ENCODE peak calls at places on chromosomes 3 and 15, in four cellular contexts. F, R, C and J are unnamed samples.

GRCh38 chr15:75887178-75887577 is 16.5 kb upstream of the FBXO22 start:
- DNase-seq in F (no peak), R (no peak), C (no peak), J (no peak)

GRCh38 chr3:127959873-127960272 is 44.8 kb downstream of the KBTBD12 start:
- DNase-seq in F (no peak), R (no peak), C (no peak), J (no peak)

GRCh38 chr3:131526801-131527347 is 24.1 kb upstream of the MRPL3 start:
- DNase-seq in F (no peak), R (peak; percentile 34), C (no peak), J (no peak)

GRCh38 chr3:129534428-129535027 is 6.1 kb downstream of the RHO start:
- DNase-seq in F (no peak), R (no peak), C (no peak), J (no peak)

GRCh38 chr15:34161329-34161953 is 48.5 kb downstream of the KATNBL1 start:
- DNase-seq in F (peak; percentile 23), R (no peak), C (no peak), J (no peak)

GRCh38 chr15:67479781-67480180 is 41.1 kb upstream of the C15orf61 start:
- DNase-seq in F (no peak), R (no peak), C (no peak), J (no peak)

GRCh38 chr3:156180077-156180476 is 59.7 kb downstream of the KCNAB1 start:
- DNase-seq in F (no peak), R (no peak), C (no peak), J (no peak)

GRCh38 chr15:77983708-77984445 is 93.6 kb downstream of the TBC1D2B start:
- DNase-seq in F (no peak), R (no peak), C (no peak), J (no peak)

GRCh38 chr3:144187531-144188230 is 216.1 kb downstream of the DIPK2A start:
- DNase-seq in F (no peak), R (no peak), C (no peak), J (no peak)

GRCh38 chr3:123735456-123735855 is 148.7 kb downstream of the MYLK start:
- DNase-seq in F (no peak), R (no peak), C (no peak), J (no peak)

GRCh38 chr15:77795446-77795845 is 162.7 kb upstream of the LINGO1 start:
- DNase-seq in F (no peak), R (no peak), C (no peak), J (no peak)

DNA sequence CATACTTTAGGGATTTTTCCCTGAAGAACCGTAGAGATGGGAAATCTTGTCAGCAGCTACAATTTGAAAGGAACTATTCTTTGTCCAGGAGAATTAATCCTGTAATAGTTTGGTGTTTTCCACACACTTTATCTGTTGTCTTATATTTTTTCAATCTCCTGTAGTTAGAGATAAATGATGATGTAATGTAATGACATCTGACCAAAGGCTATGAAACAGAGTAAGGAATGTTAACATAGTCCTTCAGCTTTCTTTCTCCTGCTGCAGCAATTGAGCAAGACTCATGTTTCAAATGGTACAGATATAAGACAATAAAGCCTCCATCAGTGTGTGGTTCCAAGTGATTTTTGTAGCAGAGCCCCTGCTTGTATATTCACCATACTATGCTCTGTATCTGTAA is 1028.5 kb downstream of the SI start:
- DNase-seq in F (no peak), R (no peak), C (no peak), J (no peak)
- TF ChIP-seq SPI1 in F (no peak), R (no peak), C (no peak), J (no peak)

DNA sequence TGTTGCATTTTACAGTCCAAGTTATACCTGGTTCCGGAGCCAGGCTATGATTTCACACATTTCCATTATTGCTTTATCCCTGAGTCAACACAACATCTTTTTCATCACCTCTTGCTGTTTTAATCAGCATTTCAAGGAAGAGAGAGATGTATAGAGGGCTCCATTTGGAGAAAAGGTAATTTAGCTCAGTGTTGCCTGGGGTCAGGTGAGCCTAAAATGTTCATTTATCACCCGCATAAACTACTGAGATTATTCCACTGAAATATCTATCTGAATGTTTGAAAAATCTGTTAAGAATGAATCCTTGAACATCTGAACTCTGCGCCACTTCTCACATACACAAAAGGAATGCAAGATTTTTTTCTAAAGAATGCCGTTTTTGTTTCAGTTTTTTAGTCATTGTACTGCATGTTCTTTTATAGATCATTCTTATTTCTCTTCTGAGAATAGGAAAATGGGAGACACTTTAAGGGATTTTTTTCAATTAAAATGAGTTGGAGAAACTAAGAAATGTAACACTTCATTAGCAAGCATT is 51.5 kb upstream of the AGTR1 start:
- DNase-seq in F (no peak), R (no peak), C (no peak), J (no peak)
- TF ChIP-seq SPI1 in F (no peak), R (no peak), C (no peak), J (no peak)

GRCh38 chr15:58741032-58741431 is 8.5 kb downstream of the ADAM10 start:
- DNase-seq in F (no peak), R (no peak), C (no peak), J (no peak)

GRCh38 chr15:58737298-58737697 is 12.2 kb downstream of the ADAM10 start:
- DNase-seq in F (no peak), R (no peak), C (no peak), J (no peak)

GRCh38 chr15:58734859-58735258 is 14.6 kb downstream of the ADAM10 start:
- DNase-seq in F (no peak), R (no peak), C (no peak), J (no peak)

GRCh38 chr15:58736244-58736643 is 13.3 kb downstream of the ADAM10 start:
- DNase-seq in F (no peak), R (no peak), C (no peak), J (no peak)

GRCh38 chr15:58738051-58738707 is 11.3 kb downstream of the ADAM10 start:
- DNase-seq in F (peak; percentile 66), R (no peak), C (no peak), J (no peak)
- TF ChIP-seq SPI1 in F (no peak), R (no peak), C (no peak), J (no peak)

DNA sequence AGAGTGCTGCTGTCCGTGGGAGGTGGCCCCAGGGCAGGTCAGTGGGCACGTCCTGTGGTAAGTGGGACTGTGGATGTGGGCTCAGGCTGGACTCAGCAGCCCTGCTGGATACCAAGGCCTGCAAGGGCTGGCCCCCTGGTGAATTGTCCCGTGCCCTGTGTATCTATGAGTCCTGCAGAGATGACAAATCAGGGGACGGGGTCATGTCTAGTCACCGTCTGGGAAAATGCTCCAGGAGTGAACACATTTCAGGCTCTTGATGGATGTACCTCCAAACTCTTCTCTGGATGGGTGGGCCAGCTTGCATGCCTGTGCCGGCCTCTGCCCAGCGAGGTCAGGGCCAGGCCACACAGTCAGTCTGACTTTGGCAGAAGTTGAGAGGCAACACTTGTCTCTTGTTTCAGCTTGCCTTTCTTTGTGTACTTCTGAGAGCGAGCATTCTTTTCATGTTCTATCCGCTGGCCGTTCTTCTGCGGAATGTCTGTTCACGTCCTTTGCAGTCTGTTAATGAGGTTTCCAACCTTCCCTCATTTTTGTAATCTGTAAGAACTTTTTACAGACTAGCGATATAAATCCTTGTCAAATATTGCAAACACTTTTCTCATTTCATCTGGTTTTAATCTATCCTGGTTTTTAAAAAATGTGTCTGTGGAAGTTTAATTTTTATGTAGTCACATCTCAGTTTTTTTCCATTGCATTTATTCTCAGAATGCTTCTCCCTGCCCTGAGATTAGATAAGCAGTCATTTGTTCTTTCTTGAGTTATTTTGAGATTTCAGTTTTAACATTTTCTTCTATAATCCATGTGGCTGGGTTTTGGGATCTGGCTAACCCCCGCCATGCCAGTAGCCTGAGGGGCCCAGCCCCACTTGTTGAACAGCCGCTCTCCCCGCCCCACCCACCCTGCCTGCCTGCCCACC is 11.3 kb upstream of the STAB1 start:
- DNase-seq in F (no peak), R (no peak), C (no peak), J (no peak)
- TF ChIP-seq SPI1 in F (no peak), R (no peak), C (no peak), J (no peak)

DNA sequence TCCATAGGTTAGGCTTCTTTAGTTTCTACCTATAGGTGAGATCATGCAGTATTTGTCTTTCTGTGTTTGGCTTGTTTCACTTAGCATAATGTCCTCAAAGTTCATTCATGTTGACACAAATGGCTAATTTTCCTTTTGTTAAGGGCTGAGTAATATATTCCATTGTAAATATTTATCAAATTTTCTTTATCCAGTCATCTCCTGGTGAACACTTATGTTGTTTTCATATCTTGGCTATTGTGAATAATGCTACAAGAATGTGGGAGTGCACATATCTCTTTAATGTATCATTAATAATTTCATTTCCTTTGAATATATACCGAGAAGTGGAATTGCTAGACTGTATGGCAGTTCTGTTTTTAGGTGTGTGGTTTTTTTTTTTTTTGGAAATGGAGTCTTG is 250.9 kb upstream of the SEMA6D start:
- DNase-seq in F (no peak), R (no peak), C (no peak), J (no peak)
- TF ChIP-seq SPI1 in F (no peak), R (no peak), C (no peak), J (no peak)

DNA sequence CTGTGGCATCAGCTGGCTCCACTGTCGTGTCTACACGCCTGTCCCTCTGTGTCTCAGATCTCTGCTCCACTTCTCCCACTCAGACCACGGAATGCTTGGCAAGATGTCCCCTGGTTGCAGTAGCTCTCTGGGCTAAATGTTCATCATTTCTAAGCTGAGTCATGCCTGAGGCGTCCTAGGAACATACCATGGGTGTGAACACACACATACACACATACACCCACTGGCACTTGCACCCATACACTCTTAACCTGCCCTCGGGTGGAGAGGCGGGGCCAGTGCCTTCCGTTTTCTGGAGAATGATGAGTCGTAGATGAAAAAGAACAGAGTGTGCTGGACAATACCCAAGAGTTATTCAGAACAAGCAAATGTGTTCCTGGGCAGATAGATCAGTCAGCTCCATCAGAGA is 72.4 kb downstream of the SENP2 start:
- DNase-seq in F (no peak), R (no peak), C (no peak), J (no peak)
- TF ChIP-seq SPI1 in F (no peak), R (no peak), C (no peak), J (no peak)

DNA sequence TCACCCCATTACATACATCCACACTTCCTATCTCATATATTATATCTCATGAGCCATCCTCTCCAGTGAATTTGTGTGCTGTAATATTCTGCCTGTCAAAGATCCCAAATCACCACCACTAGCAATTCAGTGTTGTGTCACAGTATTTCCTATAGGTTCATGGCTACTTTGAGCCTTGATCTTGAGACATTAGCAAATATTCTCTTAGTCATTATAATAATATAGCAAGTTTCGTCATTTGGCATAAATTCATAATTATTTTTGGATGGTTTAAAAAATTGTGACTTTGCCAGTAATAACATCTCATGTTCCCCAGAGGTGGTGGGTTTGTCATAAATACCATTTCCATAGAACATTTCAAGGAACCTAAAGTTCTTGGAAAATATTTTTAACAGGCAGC is 47.7 kb downstream of the CMSS1 start:
- DNase-seq in F (no peak), R (no peak), C (no peak), J (no peak)
- TF ChIP-seq SPI1 in F (no peak), R (no peak), C (no peak), J (no peak)